ENCODE peak calls at places on chromosomes 13 and 19, in six cellular contexts. N is AG09309, Y is thoracic aorta, G is K562, L is cardiac muscle cell, C is fibroblast of villous mesenchyme. P is an unnamed sample.
A peak's percentile ranks its signal among the peaks of the same experiment; 100 is the strongest.

GRCh38 chr19:9793051-9793591 is 24.6 kb upstream of the ZNF846 start:
- DNase-seq in N (no peak), Y (peak; percentile 31), G (no peak), L (peak; percentile 68), C (peak; percentile 32), P (peak; percentile 41)

GRCh38 chr13:19984430-19985218 is 26.1 kb downstream of the ZMYM2 start:
- DNase-seq in N (peak; percentile 3), Y (no peak), G (no peak), L (peak; percentile 66), C (peak; percentile 58), P (peak; percentile 73)

GRCh38 chr13:100533588-100534041 is 55.0 kb downstream of the GGACT start:
- DNase-seq in N (no peak), Y (no peak), G (no peak), L (no peak), C (no peak), P (no peak)

GRCh38 chr19:9140159-9140874 is at the start of gene ZNF317:
- DNase-seq in N (peak; percentile 57), Y (peak; percentile 94), G (peak; percentile 82), L (peak; percentile 94), C (peak; percentile 93), P (peak; percentile 92)

GRCh38 chr19:30671622-30672051 is 299.5 kb downstream of the ZNF536 start:
- DNase-seq in N (no peak), Y (no peak), G (no peak), L (peak; percentile 28), C (no peak), P (peak; percentile 5)

GRCh38 chr19:19943848-19944582 is 43.3 kb downstream of the ZNF93 start:
- DNase-seq in N (no peak), Y (no peak), G (no peak), L (no peak), C (no peak), P (no peak)

GRCh38 chr13:102580552-102581169 is 16.1 kb upstream of the TPP2 start:
- DNase-seq in N (peak; percentile 45), Y (no peak), G (peak; percentile 46), L (peak; percentile 81), C (peak; percentile 83), P (peak; percentile 87)

GRCh38 chr19:44607049-44607448 is 6.3 kb upstream of the IGSF23 start:
- DNase-seq in N (no peak), Y (no peak), G (no peak), L (no peak), C (peak; percentile 48), P (peak; percentile 44)

GRCh38 chr13:38496956-38497355 is 147.3 kb downstream of the UFM1 start:
- DNase-seq in N (no peak), Y (no peak), G (no peak), L (peak; percentile 3), C (no peak), P (no peak)

GRCh38 chr13:21060063-21060826 is 1.1 kb downstream of the LATS2 start:
- DNase-seq in N (no peak), Y (no peak), G (no peak), L (peak; percentile 63), C (peak; percentile 69), P (peak; percentile 57)

GRCh38 chr13:45446181-45446580 is 18.6 kb upstream of the COG3 start:
- DNase-seq in N (peak; percentile 40), Y (no peak), G (no peak), L (no peak), C (peak; percentile 58), P (peak; percentile 75)

GRCh38 chr13:43760257-43760656 is 26.5 kb downstream of the ENOX1 start:
- DNase-seq in N (no peak), Y (no peak), G (no peak), L (no peak), C (no peak), P (no peak)

GRCh38 chr13:109255457-109255856 is 530.9 kb downstream of the IRS2 start:
- DNase-seq in N (no peak), Y (no peak), G (no peak), L (no peak), C (no peak), P (no peak)

GRCh38 chr19:13082192-13083007 is 20.3 kb downstream of the LYL1 start:
- DNase-seq in N (no peak), Y (no peak), G (peak; percentile 41), L (peak; percentile 41), C (peak; percentile 56), P (peak; percentile 63)

GRCh38 chr13:32850311-32851052 is 165.7 kb upstream of the KL start:
- DNase-seq in N (peak; percentile 16), Y (no peak), G (no peak), L (no peak), C (no peak), P (no peak)

GRCh38 chr19:12159773-12160414 is 3.0 kb upstream of the ZNF136 start:
- DNase-seq in N (no peak), Y (no peak), G (peak; percentile 54), L (no peak), C (no peak), P (no peak)

GRCh38 chr19:49091391-49092038 is 6.3 kb downstream of the SNRNP70 start:
- DNase-seq in N (no peak), Y (no peak), G (peak; percentile 5), L (no peak), C (no peak), P (no peak)

GRCh38 chr19:49073514-49074378 is 1.2 kb upstream of the KCNA7 start:
- DNase-seq in N (no peak), Y (no peak), G (peak; percentile 76), L (no peak), C (no peak), P (no peak)

DNA sequence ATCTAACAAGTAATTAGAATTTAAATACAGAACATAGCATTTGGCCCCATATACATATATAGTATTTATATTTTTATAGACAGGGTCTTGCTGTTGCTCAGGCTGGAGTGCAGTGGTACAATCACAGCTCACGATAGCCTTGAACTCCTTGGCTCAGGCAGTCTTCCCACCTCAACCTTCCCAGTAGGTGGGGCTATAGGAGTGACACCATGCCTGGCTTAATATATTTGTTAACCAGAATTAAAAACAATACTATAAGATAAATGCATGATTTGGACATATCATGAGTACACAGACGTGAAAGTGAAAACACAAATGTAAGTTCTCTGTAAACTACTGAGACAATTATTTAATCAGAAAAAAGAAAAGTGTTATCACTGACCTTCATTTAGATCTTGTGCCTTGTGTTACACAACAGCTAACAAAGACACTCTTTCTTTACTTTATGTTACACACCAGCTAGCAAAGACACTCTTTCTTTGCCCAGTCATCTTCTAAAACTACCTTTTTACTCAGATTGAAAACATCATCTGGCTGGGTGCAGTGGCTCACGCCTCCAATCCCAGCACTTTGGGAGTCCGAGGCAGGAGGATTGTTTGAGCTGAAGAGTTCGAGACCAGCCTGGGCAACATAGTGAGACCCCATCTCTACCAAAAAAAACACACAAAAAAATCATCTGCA is 22.6 kb downstream of the CARS2 start:
- DNase-seq in N (no peak), Y (no peak), G (no peak), L (peak; percentile 28), C (peak; percentile 42), P (peak; percentile 20)
- TF ChIP-seq CTCF in N (peak; percentile 39), Y (no peak), G (no peak), L (peak; percentile 37), C (peak; percentile 63), P (peak; percentile 29)

GRCh38 chr19:38564981-38565685 is 52.6 kb downstream of the MAP4K1 start:
- DNase-seq in N (no peak), Y (no peak), G (no peak), L (peak; percentile 5), C (no peak), P (no peak)
- H3K4me3 ChIP-seq in N (no peak overlapping the region), Y (peak overlapping the region; percentile 50), G (no peak overlapping the region), L (no peak overlapping the region), C (no peak overlapping the region), P (no peak overlapping the region)

GRCh38 chr19:18940791-18941627 is at the start of gene HOMER3:
- DNase-seq in N (no peak), Y (peak; percentile 22), G (peak; percentile 94), L (peak; percentile 72), C (peak; percentile 64), P (peak; percentile 43)
- TF ChIP-seq CTCF in N (peak; percentile 50), Y (no peak), G (no peak), L (peak; percentile 21), C (peak; percentile 13), P (peak; percentile 56)

GRCh38 chr13:51644649-51645048 is 60.4 kb downstream of the WDFY2 start:
- DNase-seq in N (no peak), Y (no peak), G (no peak), L (peak; percentile 62), C (peak; percentile 17), P (peak; percentile 42)
- H3K4me3 ChIP-seq in N (no peak overlapping the region), Y (no peak overlapping the region), G (no peak overlapping the region), L (no peak overlapping the region), C (no peak overlapping the region), P (no peak overlapping the region)

DNA sequence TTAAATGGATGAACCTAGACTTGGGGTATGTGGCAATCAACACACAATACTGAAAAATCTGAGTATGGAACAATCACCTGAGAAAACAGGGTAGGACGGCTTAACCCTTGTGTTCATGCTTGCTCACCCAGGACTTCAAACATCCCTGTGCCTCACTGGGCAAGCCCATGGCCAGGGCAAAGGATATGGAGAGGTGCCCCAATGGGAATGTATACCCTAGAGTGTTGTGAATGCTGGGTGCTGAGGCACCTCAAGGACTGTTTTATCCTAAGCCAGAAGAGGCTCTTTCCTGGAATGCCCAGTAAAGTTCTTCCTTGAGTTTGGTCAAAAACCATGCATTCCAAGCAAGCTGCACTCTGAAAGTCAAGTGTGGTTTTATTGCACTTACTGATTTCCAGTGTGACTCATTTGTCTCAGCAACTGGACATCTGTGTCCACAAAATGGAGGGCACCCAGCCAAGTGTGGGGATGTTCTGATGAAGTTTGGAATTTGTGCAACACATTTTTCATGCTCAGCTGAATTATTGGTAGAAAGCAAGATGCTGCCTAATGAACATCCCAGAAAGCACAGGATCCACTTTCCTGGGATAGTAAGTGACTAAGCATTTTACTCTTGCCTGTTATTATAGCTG is 531.3 kb downstream of the RFC3 start:
- DNase-seq in N (peak; percentile 99), Y (no peak), G (no peak), L (peak; percentile 96), C (peak; percentile 95), P (peak; percentile 97)
- TF ChIP-seq CTCF in N (no peak), Y (no peak), G (no peak), L (no peak), C (no peak), P (no peak)